ENCODE peak calls at places on chromosomes 11 and 22, in four cellular contexts. X, J, W and Y are unnamed samples.

GRCh38 chr11:114799524-114799923 is 121.2 kb downstream of the NXPE2 start:
- DNase-seq in W (no peak), J (peak), X (no peak), Y (peak)

GRCh38 chr11:131916633-131917032 is 546.2 kb downstream of the NTM start:
- DNase-seq in W (no peak), J (no peak), X (no peak), Y (no peak)

GRCh38 chr22:49119551-49119952 is 708.1 kb downstream of the BRD1 start:
- DNase-seq in X (no peak), J (no peak), W (no peak), Y (peak)

GRCh38 chr22:25111579-25112517 is 87.8 kb upstream of the CRYBB3 start:
- DNase-seq in W (no peak), J (no peak), X (no peak), Y (no peak)

GRCh38 chr11:112941096-112941495 is 20.1 kb upstream of the NCAM1 start:
- DNase-seq in J (no peak), X (no peak), W (no peak), Y (no peak)

GRCh38 chr11:58027341-58027740 is 3.4 kb upstream of the OR6Q1 start:
- DNase-seq in W (no peak), J (no peak), X (no peak), Y (no peak)

GRCh38 chr11:121510438-121510837 is 57.7 kb upstream of the SORL1-AS1 start:
- DNase-seq in J (no peak), W (no peak), X (no peak), Y (no peak)

GRCh38 chr11:68206211-68206610 is 6.9 kb downstream of the KMT5B start:
- DNase-seq in W (no peak), X (peak), J (peak), Y (peak)

GRCh38 chr22:22099194-22099486 is 116.6 kb upstream of the TOP3B start:
- DNase-seq in J (no peak), X (no peak), W (peak), Y (no peak)

GRCh38 chr11:119791701-119792151 is 62.7 kb upstream of the NECTIN1 start:
- DNase-seq in X (no peak), J (no peak), W (no peak), Y (no peak)

GRCh38 chr11:73182824-73183321 is 35.2 kb upstream of the P2RY2 start:
- DNase-seq in W (no peak), J (no peak), X (peak), Y (no peak)

GRCh38 chr11:15863411-15863810 is 492.9 kb downstream of the SOX6 start:
- DNase-seq in X (no peak), W (no peak), J (no peak), Y (no peak)

GRCh38 chr11:3181722-3182461 is 16.8 kb upstream of the OSBPL5 start:
- DNase-seq in J (no peak), W (no peak), X (no peak), Y (no peak)

GRCh38 chr22:49930596-49931412 is 12.4 kb downstream of the CRELD2 start:
- DNase-seq in X (peak), J (no peak), W (peak), Y (no peak)

GRCh38 chr22:28497188-28497587 is 182.5 kb downstream of the TTC28 start:
- DNase-seq in J (no peak), X (no peak), W (no peak), Y (no peak)

GRCh38 chr11:132373405-132374141 is 1003.2 kb downstream of the NTM start:
- DNase-seq in X (no peak), J (no peak), W (no peak), Y (no peak)

GRCh38 chr22:32444068-32444467 is 20.2 kb downstream of the BPIFC start:
- DNase-seq in W (no peak), X (peak), J (no peak), Y (no peak)

GRCh38 chr11:91776660-91777059 is 448.0 kb upstream of the FAT3 start:
- DNase-seq in J (no peak), X (no peak), W (no peak), Y (no peak)

GRCh38 chr11:69353696-69354544 is 60.0 kb downstream of the MYEOV start:
- DNase-seq in W (no peak), X (no peak), J (peak), Y (no peak)

GRCh38 chr11:57081356-57081755 is 92.6 kb downstream of the OR5AK2 start:
- DNase-seq in J (no peak), X (no peak), W (no peak), Y (peak)

GRCh38 chr11:106271686-106272085 is 194.2 kb downstream of the AASDHPPT start:
- DNase-seq in W (no peak), J (no peak), X (no peak), Y (no peak)

GRCh38 chr11:125084761-125085231 is 21.7 kb downstream of the SLC37A2 start:
- DNase-seq in X (no peak), W (no peak), J (no peak), Y (no peak)

GRCh38 chr22:20316844-20317401 is 2.9 kb downstream of the DGCR6L start:
- DNase-seq in W (no peak), X (no peak), J (peak), Y (no peak)

GRCh38 chr11:91947215-91947614 is 277.4 kb upstream of the FAT3 start:
- DNase-seq in J (no peak), W (no peak), X (no peak), Y (no peak)

GRCh38 chr11:17171916-17172315 is 35.9 kb downstream of the PIK3C2A start:
- DNase-seq in W (no peak), X (no peak), J (no peak), Y (no peak)

GRCh38 chr22:27531782-27532530 is 269.6 kb downstream of the MN1 start:
- DNase-seq in W (no peak), X (no peak), J (no peak), Y (no peak)

GRCh38 chr11:112485280-112485679 is 224.6 kb upstream of the PLET1 start:
- DNase-seq in J (no peak), W (no peak), X (no peak), Y (no peak)

GRCh38 chr11:119056397-119056999 is 507 bp downstream of the HYOU1 start:
- DNase-seq in W (no peak), X (no peak), J (peak), Y (no peak)

GRCh38 chr11:32080381-32080980 is 10.4 kb upstream of the RCN1 start:
- DNase-seq in J (no peak), X (no peak), W (no peak), Y (no peak)

GRCh38 chr22:37627545-37627944 is 11.9 kb upstream of the SH3BP1 start:
- DNase-seq in W (no peak), J (no peak), X (no peak), Y (no peak)

GRCh38 chr11:44094260-44094868 is 1.1 kb upstream of the EXT2 start:
- DNase-seq in X (peak), W (no peak), J (peak), Y (peak)

GRCh38 chr22:46013460-46014416 is 36.8 kb upstream of the WNT7B start:
- DNase-seq in X (peak), W (no peak), J (peak), Y (peak)

GRCh38 chr11:118241191-118242098 is 10.7 kb downstream of the MPZL3 start:
- DNase-seq in X (peak), W (no peak), J (no peak), Y (no peak)

GRCh38 chr22:40335358-40335757 is 10.9 kb upstream of the ADSL start:
- DNase-seq in W (no peak), X (no peak), J (no peak), Y (no peak)
- TF ChIP-seq ZNF274 in W (no peak), X (no peak), J (no peak), Y (no peak)

GRCh38 chr11:26510756-26511155 is 61.3 kb downstream of the MUC15 start:
- DNase-seq in J (no peak), X (no peak), W (no peak), Y (no peak)

GRCh38 chr11:26510201-26510600 is 61.9 kb downstream of the MUC15 start:
- DNase-seq in W (no peak), X (no peak), J (no peak), Y (no peak)

GRCh38 chr11:26507229-26507628 is 64.8 kb downstream of the MUC15 start:
- DNase-seq in J (no peak), X (no peak), W (no peak), Y (no peak)

GRCh38 chr11:26512196-26512595 is 59.9 kb downstream of the MUC15 start:
- DNase-seq in W (no peak), X (no peak), J (no peak), Y (no peak)
- TF ChIP-seq SUZ12 in W (no peak), X (no peak), J (no peak), Y (no peak)

GRCh38 chr11:82896183-82896582 is 4.0 kb downstream of the PRCP start:
- DNase-seq in W (no peak), J (no peak), X (no peak), Y (no peak)
- TF ChIP-seq ZNF274 in W (no peak), J (no peak), X (no peak), Y (no peak)

GRCh38 chr22:17912942-17913704 is 111.2 kb downstream of the MICAL3 start:
- DNase-seq in W (no peak), X (no peak), J (no peak), Y (no peak)
- TF ChIP-seq SUZ12 in W (no peak), X (no peak), J (no peak), Y (no peak)

DNA sequence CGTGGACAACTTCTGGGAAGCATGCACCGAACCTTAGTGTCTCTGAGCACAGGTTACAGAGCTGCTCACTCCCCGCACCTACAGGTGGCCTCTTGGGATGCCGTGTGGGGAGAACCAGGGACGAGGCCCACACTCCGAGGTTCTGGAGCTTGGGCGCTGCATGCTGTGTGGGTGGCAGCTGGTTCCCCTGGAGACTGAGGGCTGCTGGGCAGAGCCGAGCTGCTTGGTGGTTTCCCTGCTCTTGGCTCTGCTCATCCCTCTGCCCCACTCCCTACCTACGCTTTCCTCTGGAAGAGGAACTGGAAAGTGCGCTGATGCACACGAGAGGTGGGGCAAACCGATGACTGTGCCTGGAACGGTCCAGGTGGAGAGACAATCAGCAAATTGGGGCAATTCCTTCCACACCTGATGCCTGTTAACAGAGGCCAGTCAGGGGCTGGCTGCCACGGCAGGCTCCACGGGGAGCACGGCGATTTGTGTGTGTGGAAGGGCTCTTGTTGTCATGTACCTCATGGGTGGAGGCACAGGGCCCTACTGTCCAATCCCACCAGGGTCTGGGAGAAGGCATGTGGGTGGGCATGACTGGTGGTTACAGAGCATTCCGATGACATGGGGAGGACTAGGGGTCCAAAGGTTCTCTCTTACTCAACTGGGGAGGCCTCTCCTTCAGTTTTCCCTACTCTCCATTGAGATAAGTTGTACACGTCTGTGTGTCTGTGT is 60.9 kb downstream of the ST14 start:
- DNase-seq in X (peak), W (no peak), J (peak), Y (no peak)
- TF ChIP-seq ZNF274 in X (no peak), W (no peak), J (no peak), Y (no peak)

DNA sequence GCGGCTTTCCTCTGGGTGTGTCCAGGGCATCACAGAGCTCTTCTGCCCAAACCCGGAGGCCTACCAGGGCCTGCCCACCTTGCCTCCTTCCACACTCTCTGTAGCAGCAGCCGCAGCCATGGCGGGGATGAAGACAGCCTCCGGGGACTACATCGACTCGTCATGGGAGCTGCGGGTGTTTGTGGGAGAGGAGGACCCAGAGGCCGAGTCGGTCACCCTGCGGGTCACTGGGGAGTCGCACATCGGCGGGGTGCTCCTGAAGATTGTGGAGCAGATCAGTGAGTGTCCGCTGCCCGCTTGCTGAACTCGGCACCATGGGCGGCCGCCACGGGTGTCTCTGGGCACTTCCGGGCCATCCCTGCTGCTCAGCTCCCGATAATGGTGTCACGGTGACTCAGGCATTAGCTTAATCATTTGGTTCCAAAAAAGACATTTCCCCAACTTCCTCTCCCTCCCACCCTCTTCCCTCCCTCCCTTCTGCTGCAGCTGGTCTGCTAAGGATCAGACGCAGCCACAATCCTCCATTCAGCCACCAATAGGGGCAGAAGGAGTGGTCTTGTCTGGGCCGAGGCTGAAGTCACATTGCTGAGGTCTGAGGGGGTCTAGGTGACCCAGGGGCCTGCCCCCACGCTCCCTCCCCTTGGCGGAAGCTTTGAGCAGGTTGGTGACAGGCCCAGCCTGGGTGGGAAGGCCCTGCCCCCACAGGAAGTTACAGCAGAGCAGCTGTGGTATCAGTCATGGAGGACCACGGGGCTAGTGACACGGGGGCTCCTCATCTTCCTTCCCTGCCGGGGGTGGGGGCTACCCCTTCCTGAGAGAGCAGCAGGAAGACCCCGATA is 945 bp downstream of the FERMT3 start:
- DNase-seq in W (peak), J (no peak), X (no peak), Y (no peak)
- TF ChIP-seq SUZ12 in W (no peak), J (no peak), X (no peak), Y (no peak)

GRCh38 chr11:70525466-70525865 is 127.1 kb downstream of the CTTN start:
- DNase-seq in X (no peak), J (no peak), W (no peak), Y (no peak)

GRCh38 chr11:70526116-70527045 is 128.1 kb downstream of the CTTN start:
- DNase-seq in X (no peak), W (no peak), J (no peak), Y (no peak)

GRCh38 chr11:70523384-70524095 is 125.2 kb downstream of the CTTN start:
- DNase-seq in J (peak), W (no peak), X (no peak), Y (no peak)

GRCh38 chr11:70524096-70524922 is 126.0 kb downstream of the CTTN start:
- DNase-seq in J (no peak), X (no peak), W (no peak), Y (peak)

GRCh38 chr11:70525006-70525405 is 126.7 kb downstream of the CTTN start:
- DNase-seq in X (no peak), J (no peak), W (no peak), Y (no peak)
- TF ChIP-seq ZNF274 in X (no peak), J (no peak), W (no peak), Y (no peak)

GRCh38 chr11:101053492-101053891 is 76.1 kb downstream of the PGR start:
- DNase-seq in W (no peak), J (no peak), X (no peak), Y (no peak)
- TF ChIP-seq SUZ12 in W (no peak), J (no peak), X (no peak), Y (no peak)

GRCh38 chr11:128559496-128560103 is 27.8 kb downstream of the ETS1 start:
- DNase-seq in J (no peak), W (no peak), X (no peak), Y (no peak)
- TF ChIP-seq ZNF274 in J (no peak), W (no peak), X (no peak), Y (no peak)

GRCh38 chr11:48080301-48080861 is 100.0 kb downstream of the PTPRJ start:
- DNase-seq in J (no peak), W (no peak), X (no peak), Y (no peak)

GRCh38 chr11:48079602-48080001 is 99.2 kb downstream of the PTPRJ start:
- DNase-seq in J (no peak), W (no peak), X (no peak), Y (no peak)

GRCh38 chr11:48083427-48083826 is 103.1 kb downstream of the PTPRJ start:
- DNase-seq in W (no peak), J (no peak), X (no peak), Y (no peak)

GRCh38 chr11:48082771-48083170 is 102.4 kb downstream of the PTPRJ start:
- DNase-seq in J (no peak), W (no peak), X (no peak), Y (no peak)

DNA sequence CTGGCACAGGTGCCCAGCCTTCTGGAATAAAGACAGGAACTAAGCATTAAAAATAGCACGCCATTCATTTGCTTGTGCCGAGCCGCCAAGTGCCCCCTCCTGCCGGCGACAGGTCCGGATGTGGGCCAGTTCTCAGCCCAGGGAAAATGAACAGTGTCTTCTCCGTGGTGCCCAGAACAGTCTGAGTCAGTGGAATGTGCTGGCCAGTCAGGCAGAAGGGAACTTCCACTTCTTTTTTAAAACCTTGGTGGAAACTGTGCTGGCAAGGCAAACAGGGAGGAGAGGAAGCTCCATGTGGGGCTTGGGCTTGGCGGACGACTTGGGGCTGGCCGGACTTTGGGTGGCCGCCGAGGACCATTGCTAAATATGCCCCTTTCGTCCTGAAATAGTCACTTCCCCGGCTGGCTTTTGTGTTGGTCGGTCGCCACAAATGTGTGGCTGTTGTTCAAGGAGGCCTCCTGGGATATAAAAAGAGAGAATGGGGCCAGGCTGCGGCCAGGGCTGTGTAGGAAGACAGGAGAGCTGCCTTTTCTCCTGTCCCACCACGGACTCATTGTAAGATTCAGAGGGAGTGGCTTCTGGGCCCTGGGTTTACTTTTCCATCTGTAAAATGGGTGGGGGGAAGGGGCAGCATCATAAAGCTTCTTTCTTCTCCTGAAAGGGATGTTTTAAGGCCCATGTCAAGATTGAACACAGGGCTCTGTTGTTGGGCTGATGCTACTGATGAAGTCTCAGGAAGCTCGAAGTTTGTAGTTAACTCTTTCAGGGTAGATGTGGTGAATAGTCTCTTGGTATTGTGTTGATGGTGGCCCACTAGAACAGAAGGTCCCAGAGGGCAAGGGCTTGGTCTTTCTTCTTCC is 101.0 kb downstream of the PTPRJ start:
- DNase-seq in X (no peak), J (no peak), W (no peak), Y (no peak)
- TF ChIP-seq SUZ12 in X (no peak), J (no peak), W (no peak), Y (no peak)